ENCODE peak calls at places on chromosomes 2 and 18, in four cellular contexts. H is fibroblast of lung, V is neural progenitor cell, B is hepatocyte. W is an unnamed sample.

GRCh38 chr2:201926071-201926470 is 107.6 kb upstream of the FZD7 start:
- DNase-seq in V (no peak), H (no peak), B (no peak), W (no peak)

GRCh38 chr2:4214444-4215295 is 511.3 kb downstream of the DCDC2C start:
- DNase-seq in H (no peak), B (no peak), V (no peak), W (no peak)

GRCh38 chr2:26363323-26363722 is 16.7 kb upstream of the ADGRF3 start:
- DNase-seq in B (peak), V (no peak), H (peak), W (peak)

GRCh38 chr18:62723666-62724281 is 8.4 kb downstream of the PHLPP1 start:
- DNase-seq in H (peak), B (no peak), V (no peak), W (no peak)

GRCh38 chr2:197307236-197307932 is 3.2 kb downstream of the ANKRD44 start:
- DNase-seq in B (no peak), V (no peak), H (no peak), W (no peak)

GRCh38 chr2:161102770-161103450 is 57.3 kb upstream of the TANK start:
- DNase-seq in H (peak), V (no peak), B (no peak), W (peak)

GRCh38 chr2:214839464-214839863 is 30.0 kb upstream of the BARD1 start:
- DNase-seq in V (no peak), H (no peak), B (no peak), W (no peak)

GRCh38 chr2:235745597-235745996 is 251.8 kb downstream of the AGAP1 start:
- DNase-seq in V (no peak), B (no peak), H (peak), W (no peak)

GRCh38 chr2:84906900-84907714 is 1.7 kb downstream of the TMSB10 start:
- DNase-seq in B (peak), V (peak), H (peak), W (peak)

GRCh38 chr18:59623456-59624383 is 73.5 kb downstream of the CCBE1 start:
- DNase-seq in B (no peak), H (peak), V (no peak), W (peak)

GRCh38 chr2:28972778-28973335 is 8.2 kb upstream of the TOGARAM2 start:
- DNase-seq in B (no peak), H (no peak), V (no peak), W (no peak)

GRCh38 chr2:168009900-168010299 is 237.5 kb downstream of the STK39 start:
- DNase-seq in V (no peak), H (no peak), B (no peak), W (no peak)

GRCh38 chr2:28406276-28407096 is 13.8 kb downstream of the FOSL2 start:
- DNase-seq in H (peak), V (no peak), B (no peak), W (no peak)

GRCh38 chr2:9945596-9945995 is 5.9 kb upstream of the GRHL1 start:
- DNase-seq in B (no peak), H (no peak), V (no peak), W (no peak)

GRCh38 chr2:163248321-163249090 is 409.9 kb upstream of the KCNH7 start:
- DNase-seq in V (peak), B (no peak), H (peak), W (no peak)

GRCh38 chr2:135984199-135985017 is 1.0 kb downstream of the DARS1 start:
- DNase-seq in V (no peak), H (no peak), B (no peak), W (no peak)

GRCh38 chr18:3251249-3251962 is 3.8 kb downstream of the MYL12A start:
- DNase-seq in B (no peak), V (no peak), H (no peak), W (no peak)

DNA sequence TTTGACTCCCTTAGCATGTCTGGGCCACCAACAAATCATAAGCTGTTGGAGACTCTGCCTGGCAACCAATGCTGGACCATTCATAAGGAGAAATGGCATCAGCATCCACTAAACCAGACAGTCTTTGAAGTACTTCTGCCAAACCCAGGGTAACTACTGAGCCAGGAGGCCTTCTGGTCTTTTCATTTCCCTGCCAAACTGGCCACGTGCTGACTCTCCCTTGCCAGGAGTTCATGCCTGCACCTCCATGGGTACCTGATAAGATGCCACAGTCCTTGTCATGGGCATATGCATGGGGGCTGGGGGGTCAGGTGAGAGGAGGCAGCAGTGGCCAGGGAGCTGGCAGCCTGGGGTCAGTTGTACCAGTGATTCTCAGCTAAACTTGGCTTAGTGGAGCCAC is 34.2 kb upstream of the DAPL1 start:
- DNase-seq in V (no peak), H (peak), B (no peak), W (no peak)
- H3K4me2 ChIP-seq in V (no peak), H (no peak), B (no peak), W (no peak)

DNA sequence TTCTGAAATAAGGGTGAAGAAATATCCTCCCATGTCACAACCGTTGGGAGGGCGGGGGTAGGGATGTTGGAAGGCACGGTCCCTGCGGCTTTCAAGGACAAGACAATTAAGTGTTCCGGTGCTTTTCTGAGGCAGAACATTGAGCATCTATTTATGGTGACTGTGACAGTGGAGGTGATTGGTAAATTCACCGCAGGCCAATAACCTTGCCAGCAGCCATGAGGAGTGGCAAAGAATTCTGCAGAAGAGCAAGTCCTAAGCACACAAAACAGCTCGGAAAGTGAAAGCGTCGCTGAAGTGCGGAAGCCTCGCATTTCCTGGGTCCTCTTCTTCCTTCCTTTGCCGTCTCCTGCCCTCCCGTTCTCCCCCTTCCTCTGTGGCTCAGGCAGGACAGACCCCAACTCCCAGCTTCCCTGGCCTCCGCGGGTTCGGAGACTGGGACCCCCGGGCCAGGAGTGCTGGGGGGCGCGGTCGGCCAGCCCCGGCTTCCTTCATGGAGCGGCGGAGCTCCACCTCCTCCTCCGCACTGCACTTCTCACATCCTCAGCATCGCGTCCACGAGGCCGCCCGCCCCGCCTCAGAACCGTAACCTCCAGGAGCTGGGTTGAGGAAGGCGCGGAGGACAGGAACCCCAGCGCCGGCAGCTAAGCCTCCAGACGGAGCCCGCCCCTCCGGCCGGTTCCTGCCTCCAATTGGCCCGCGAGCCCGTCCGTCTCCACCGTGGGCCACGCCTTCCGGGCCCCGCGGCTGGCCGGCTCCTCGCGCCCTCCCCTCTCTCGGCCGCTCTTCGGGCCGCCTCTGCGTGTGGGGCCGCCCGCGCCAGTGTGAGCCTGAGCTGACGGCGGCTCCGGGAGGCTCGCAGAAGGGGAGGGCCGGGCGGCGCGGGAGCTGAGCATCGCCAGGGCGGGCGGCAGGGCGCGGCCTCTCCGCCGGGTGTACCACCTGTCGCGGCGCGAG is at the start of gene ME2:
- DNase-seq in V (peak), B (peak), H (peak), W (peak)
- H3K4me2 ChIP-seq in V (peak), B (peak), H (peak), W (peak)

GRCh38 chr18:76447268-76447890 is 47.7 kb downstream of the ZNF516 start:
- DNase-seq in V (no peak), B (no peak), H (no peak), W (no peak)
- H3K4me2 ChIP-seq in V (no peak), B (peak), H (peak), W (no peak)

DNA sequence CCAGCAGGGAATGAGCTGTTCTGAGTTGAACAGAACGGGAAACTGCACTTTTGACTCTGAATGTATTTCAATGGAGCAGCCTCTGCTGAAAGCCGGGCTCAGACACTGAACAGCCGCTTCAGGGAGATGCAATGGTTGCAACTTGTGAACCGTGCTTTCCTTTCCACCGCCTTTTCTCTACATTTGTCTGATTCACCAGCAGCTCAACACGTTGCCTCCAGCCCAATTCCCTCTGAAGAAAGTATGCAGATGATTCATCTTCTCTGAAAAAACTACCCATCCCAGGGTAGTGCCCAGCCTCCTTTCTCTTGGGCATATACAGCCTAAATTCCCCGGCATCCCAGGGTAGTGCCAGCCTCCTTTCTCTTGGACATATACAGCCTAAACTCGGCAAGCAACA is 119.2 kb upstream of the PKDCC start:
- DNase-seq in H (peak), B (peak), V (no peak), W (peak)
- H3K4me2 ChIP-seq in H (no peak), B (no peak), V (no peak), W (peak)

DNA sequence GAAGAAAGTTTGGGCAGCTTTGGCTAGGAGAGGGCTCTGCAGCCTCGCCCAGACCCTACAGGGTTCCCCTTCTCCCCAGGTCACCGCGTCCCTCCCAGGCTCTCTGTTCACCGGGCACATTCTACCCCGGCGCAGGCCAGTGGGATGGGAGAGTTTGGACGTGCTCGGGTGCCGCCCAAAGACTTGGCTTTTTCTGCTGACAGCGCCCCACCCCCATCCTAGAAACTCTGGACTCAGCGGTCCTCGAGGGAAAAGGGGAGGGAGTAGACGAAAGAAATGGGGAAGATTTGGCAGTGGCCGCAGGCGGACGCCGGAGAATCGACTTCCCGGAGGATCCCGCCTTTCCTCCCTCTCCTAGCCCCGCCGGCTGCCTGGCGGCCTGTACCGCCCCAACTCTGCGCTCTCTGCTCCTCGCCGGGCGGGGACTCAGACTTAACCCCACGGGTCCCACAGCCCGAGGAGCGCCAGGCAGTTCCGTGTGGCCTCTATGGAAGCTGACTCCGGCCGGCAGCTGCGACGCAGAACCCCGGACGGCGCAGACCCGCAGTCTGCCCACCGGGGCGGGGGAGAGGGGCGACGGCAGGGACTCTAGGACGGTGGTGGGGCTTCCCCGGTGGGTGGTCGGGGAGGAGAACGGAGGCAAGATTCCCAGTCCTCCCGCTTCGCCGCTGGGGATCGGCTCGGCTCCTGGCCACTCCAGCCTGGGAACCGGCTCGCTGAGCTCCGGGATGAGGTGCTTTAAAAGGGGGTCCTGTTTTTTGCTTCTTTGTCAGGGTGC is 865 bp upstream of the SIX2 start:
- DNase-seq in V (peak), H (peak), B (peak), W (peak)
- H3K4me2 ChIP-seq in V (peak), H (peak), B (peak), W (peak)

GRCh38 chr2:25076749-25077148 is 34.9 kb downstream of the EFR3B start:
- DNase-seq in H (no peak), V (no peak), B (no peak), W (no peak)
- H3K4me2 ChIP-seq in H (no peak), V (no peak), B (no peak), W (no peak)

GRCh38 chr18:26993568-26993967 is 128.1 kb upstream of the AQP4 start:
- DNase-seq in B (no peak), V (no peak), H (no peak), W (no peak)
- H3K4me2 ChIP-seq in B (no peak), V (no peak), H (no peak), W (no peak)

GRCh38 chr2:182499706-182500470 is 73.1 kb upstream of the PDE1A start:
- DNase-seq in V (peak), B (no peak), H (peak), W (no peak)

GRCh38 chr2:182504903-182505302 is 78.1 kb upstream of the PDE1A start:
- DNase-seq in V (no peak), B (peak), H (peak), W (no peak)

GRCh38 chr2:182509231-182509630 is 82.4 kb upstream of the PDE1A start:
- DNase-seq in H (no peak), B (no peak), V (no peak), W (no peak)

GRCh38 chr2:182506606-182507005 is 79.8 kb upstream of the PDE1A start:
- DNase-seq in V (peak), B (peak), H (peak), W (no peak)

GRCh38 chr2:182503886-182504285 is 77.0 kb upstream of the PDE1A start:
- DNase-seq in V (no peak), B (no peak), H (peak), W (peak)
- H3K4me2 ChIP-seq in V (no peak), B (no peak), H (no peak), W (no peak)

GRCh38 chr2:239290618-239291504 is 110.0 kb downstream of the HDAC4 start:
- DNase-seq in H (peak), V (peak), B (no peak), W (no peak)
- H3K4me2 ChIP-seq in H (peak), V (peak), B (no peak), W (no peak)

DNA sequence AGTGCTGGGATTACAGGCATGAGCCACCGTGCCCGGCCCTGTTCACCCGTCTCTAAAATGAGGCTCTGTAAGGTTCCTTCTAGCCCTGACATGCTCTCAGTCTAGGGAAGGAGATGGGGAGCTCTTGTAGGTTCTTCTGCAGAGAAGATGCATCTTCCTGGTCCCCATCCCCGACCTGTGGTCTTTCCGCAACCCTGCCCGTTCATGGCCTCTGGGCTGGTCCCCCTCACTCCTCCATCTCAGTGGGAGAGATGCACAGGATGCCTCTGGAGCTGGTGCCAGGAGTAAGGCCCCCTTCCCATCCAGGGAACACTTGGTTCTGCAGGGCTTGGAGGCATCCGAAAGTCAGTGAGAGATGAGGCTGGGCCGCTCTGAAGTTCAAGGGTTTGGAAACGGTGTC is 212.7 kb downstream of the KLHL29 start:
- DNase-seq in B (no peak), V (no peak), H (no peak), W (no peak)
- H3K4me2 ChIP-seq in B (no peak), V (no peak), H (no peak), W (no peak)

W was measured in PC-3.